ENCODE peak calls at places on chromosomes 5 and 9, in seven cellular contexts. One of them, this sample, is unnamed.
A peak's percentile ranks its signal among the peaks of the same experiment; 100 is the strongest.

GRCh38 chr9:107606149-107606790 is 116.7 kb upstream of the KLF4 start:
- DNase-seq in BJ: no peak
- DNase-seq in uterus: no peak
- DNase-seq in AG09309: no peak
- DNase-seq in cardiac fibroblast: no peak
- DNase-seq in stomach: no peak
- DNase-seq in heart left ventricle: no peak
- DNase-seq in this sample: no peak

GRCh38 chr5:112636751-112637150 is 100.9 kb upstream of the APC start:
- DNase-seq in heart left ventricle: no peak
- DNase-seq in BJ: no peak
- DNase-seq in cardiac fibroblast: no peak
- DNase-seq in stomach: no peak
- DNase-seq in AG09309: no peak
- DNase-seq in uterus: no peak
- DNase-seq in this sample: no peak

GRCh38 chr5:7363067-7363677 is 32.8 kb upstream of the ADCY2 start:
- DNase-seq in uterus: no peak
- DNase-seq in BJ: no peak
- DNase-seq in cardiac fibroblast: no peak
- DNase-seq in heart left ventricle: no peak
- DNase-seq in AG09309: no peak
- DNase-seq in stomach: no peak
- DNase-seq in this sample: no peak

GRCh38 chr5:115962565-115963402 is 509 bp downstream of the LVRN start:
- DNase-seq in uterus: no peak
- DNase-seq in cardiac fibroblast: peak; percentile 29
- DNase-seq in BJ: no peak
- DNase-seq in AG09309: no peak
- DNase-seq in stomach: no peak
- DNase-seq in heart left ventricle: no peak
- DNase-seq in this sample: no peak

GRCh38 chr9:103169798-103170197 is 174.7 kb downstream of the CYLC2 start:
- DNase-seq in stomach: no peak
- DNase-seq in AG09309: no peak
- DNase-seq in heart left ventricle: no peak
- DNase-seq in BJ: no peak
- DNase-seq in uterus: no peak
- DNase-seq in cardiac fibroblast: no peak
- DNase-seq in this sample: no peak

GRCh38 chr9:134632329-134632728 is 9.3 kb upstream of the COL5A1 start:
- DNase-seq in stomach: no peak
- DNase-seq in cardiac fibroblast: no peak
- DNase-seq in BJ: no peak
- DNase-seq in heart left ventricle: peak; percentile 13
- DNase-seq in uterus: no peak
- DNase-seq in AG09309: no peak
- DNase-seq in this sample: no peak

GRCh38 chr5:133496631-133497030 is 115.7 kb downstream of the FSTL4 start:
- DNase-seq in stomach: no peak
- DNase-seq in AG09309: no peak
- DNase-seq in heart left ventricle: no peak
- DNase-seq in uterus: no peak
- DNase-seq in BJ: no peak
- DNase-seq in cardiac fibroblast: no peak
- DNase-seq in this sample: no peak

GRCh38 chr9:11233693-11234092 is 620.9 kb upstream of the PTPRD start:
- DNase-seq in AG09309: no peak
- DNase-seq in uterus: no peak
- DNase-seq in cardiac fibroblast: no peak
- DNase-seq in BJ: no peak
- DNase-seq in heart left ventricle: no peak
- DNase-seq in stomach: no peak
- DNase-seq in this sample: no peak

GRCh38 chr9:125889524-125890473 is 142.6 kb downstream of the PBX3 start:
- DNase-seq in stomach: peak; percentile 43
- DNase-seq in uterus: peak; percentile 11
- DNase-seq in AG09309: no peak
- DNase-seq in cardiac fibroblast: peak; percentile 71
- DNase-seq in heart left ventricle: peak; percentile 40
- DNase-seq in BJ: no peak
- DNase-seq in this sample: peak; percentile 76
- H3K4me3 ChIP-seq in stomach: peak overlapping the region; percentile 52
- H3K4me3 ChIP-seq in uterus: peak overlapping the region; percentile 38
- H3K4me3 ChIP-seq in AG09309: peak overlapping the region; percentile 35
- H3K4me3 ChIP-seq in cardiac fibroblast: peak overlapping the region; percentile 53
- H3K4me3 ChIP-seq in heart left ventricle: peak overlapping the region; percentile 59
- H3K4me3 ChIP-seq in BJ: peak overlapping the region; percentile 50
- H3K4me3 ChIP-seq in this sample: peak overlapping the region; percentile 57

DNA sequence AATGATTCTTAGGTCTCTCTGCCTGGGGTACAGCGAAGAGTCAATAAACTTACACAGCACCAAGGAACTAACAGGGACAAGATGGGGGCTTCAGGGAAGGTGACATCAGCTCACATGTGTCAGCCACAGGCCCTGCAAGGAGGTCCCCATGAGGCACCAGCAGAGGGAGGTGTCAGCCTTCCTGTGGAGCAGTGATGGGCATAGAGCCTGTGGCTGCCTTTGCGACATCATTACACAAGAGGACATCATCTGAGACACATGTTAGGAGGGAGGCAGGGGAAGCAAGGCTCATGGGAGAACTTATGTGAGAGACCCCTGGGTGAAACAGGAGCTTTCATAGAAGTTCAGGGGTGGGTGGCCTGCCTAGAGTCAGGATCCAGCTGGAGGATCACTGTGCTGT is 389.6 kb downstream of the SEMA5A start:
- DNase-seq in stomach: no peak
- DNase-seq in uterus: peak; percentile 45
- DNase-seq in AG09309: peak; percentile 54
- DNase-seq in heart left ventricle: peak; percentile 36
- DNase-seq in BJ: no peak
- DNase-seq in cardiac fibroblast: peak; percentile 75
- DNase-seq in this sample: peak; percentile 33
- TF ChIP-seq CTCF in stomach: no peak
- TF ChIP-seq CTCF in uterus: peak; percentile 4
- TF ChIP-seq CTCF in AG09309: peak; percentile 77
- TF ChIP-seq CTCF in heart left ventricle: no peak
- TF ChIP-seq CTCF in BJ: peak; percentile 64
- TF ChIP-seq CTCF in cardiac fibroblast: peak; percentile 66
- TF ChIP-seq CTCF in this sample: peak; percentile 51

DNA sequence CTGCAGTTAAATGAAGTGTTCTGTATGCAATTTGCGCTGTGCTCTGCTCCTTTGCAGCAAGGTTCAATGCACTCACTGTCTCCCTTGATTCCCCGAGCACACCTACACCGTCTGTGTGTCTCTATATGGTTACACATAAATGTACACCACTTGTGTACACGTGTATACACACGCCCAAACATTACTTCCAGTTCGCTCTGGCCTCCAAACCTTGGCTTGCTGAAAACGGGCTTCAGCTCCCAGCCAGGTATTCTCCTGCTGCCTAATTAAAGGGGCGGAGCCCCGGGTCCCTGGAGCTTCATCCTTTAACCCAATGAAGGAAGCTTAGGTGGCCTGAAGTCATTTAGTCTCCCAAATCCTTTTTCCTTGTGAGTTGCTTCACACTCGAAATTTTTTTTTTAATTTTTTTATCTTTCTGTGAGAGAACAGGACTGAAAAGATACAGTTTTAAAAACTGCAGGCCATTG is 4.6 kb downstream of the ISL1 start:
- DNase-seq in BJ: no peak
- DNase-seq in cardiac fibroblast: no peak
- DNase-seq in uterus: no peak
- DNase-seq in heart left ventricle: no peak
- DNase-seq in AG09309: no peak
- DNase-seq in stomach: peak; percentile 52
- DNase-seq in this sample: no peak
- H3K4me3 ChIP-seq in BJ: peak overlapping the region; percentile 47
- H3K4me3 ChIP-seq in cardiac fibroblast: no peak overlapping the region
- H3K4me3 ChIP-seq in uterus: no peak overlapping the region
- H3K4me3 ChIP-seq in heart left ventricle: no peak overlapping the region
- H3K4me3 ChIP-seq in AG09309: no peak overlapping the region
- H3K4me3 ChIP-seq in stomach: peak overlapping the region; percentile 71
- H3K4me3 ChIP-seq in this sample: no peak overlapping the region

GRCh38 chr5:53416144-53416730 is 64.2 kb upstream of the FST start:
- DNase-seq in AG09309: no peak
- DNase-seq in BJ: no peak
- DNase-seq in cardiac fibroblast: peak; percentile 50
- DNase-seq in heart left ventricle: no peak
- DNase-seq in uterus: no peak
- DNase-seq in stomach: no peak
- DNase-seq in this sample: no peak
- TF ChIP-seq CTCF in AG09309: no peak
- TF ChIP-seq CTCF in BJ: no peak
- TF ChIP-seq CTCF in cardiac fibroblast: no peak
- TF ChIP-seq CTCF in heart left ventricle: no peak
- TF ChIP-seq CTCF in uterus: no peak
- TF ChIP-seq CTCF in stomach: no peak
- TF ChIP-seq CTCF in this sample: no peak

DNA sequence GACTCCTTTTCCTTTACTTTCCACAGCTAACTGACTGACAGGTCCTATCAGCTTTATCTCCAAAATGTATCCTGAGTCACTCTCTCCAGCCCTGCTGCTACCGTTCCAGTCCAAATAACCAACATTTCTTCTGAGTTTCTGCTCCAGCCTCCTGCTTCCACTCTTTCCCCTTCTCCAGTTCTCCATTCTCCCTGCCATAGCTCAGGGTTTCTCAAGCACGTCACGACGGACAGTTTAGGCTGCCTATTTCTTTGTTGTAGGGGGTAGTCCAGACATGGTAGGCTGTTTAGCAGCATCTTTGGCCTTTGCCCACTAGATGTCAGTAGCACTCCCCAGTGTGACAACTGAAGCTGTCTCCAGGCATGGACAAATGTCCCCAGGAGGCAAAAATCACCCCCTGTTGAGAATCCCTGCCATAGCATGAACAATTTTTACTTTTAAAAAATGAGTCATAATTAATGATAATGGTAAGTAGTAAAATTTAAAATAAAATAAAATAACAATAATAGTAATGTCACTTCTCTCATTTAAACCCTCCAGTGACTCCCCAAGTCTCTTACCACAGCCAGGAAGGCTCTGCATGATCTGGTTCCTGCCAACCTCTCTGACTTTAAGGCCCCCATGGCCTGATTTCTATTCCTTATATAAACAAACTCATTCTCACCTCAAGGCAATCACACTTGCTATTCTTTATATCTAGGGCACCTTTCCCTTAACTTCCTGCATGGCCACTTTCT is 105.4 kb upstream of the FER start:
- DNase-seq in AG09309: peak; percentile 31
- DNase-seq in stomach: peak; percentile 38
- DNase-seq in BJ: no peak
- DNase-seq in heart left ventricle: peak; percentile 55
- DNase-seq in uterus: peak; percentile 18
- DNase-seq in cardiac fibroblast: peak; percentile 84
- DNase-seq in this sample: peak; percentile 65
- H3K4me3 ChIP-seq in AG09309: no peak overlapping the region
- H3K4me3 ChIP-seq in stomach: no peak overlapping the region
- H3K4me3 ChIP-seq in BJ: no peak overlapping the region
- H3K4me3 ChIP-seq in heart left ventricle: no peak overlapping the region
- H3K4me3 ChIP-seq in uterus: no peak overlapping the region
- H3K4me3 ChIP-seq in cardiac fibroblast: no peak overlapping the region
- H3K4me3 ChIP-seq in this sample: no peak overlapping the region

This sample was measured in dorsolateral prefrontal cortex.